ENCODE peak calls at places on chromosomes 7 and 10, in ten cellular contexts. P, U, L, F, V, J, H, E, I and R are unnamed samples.

GRCh38 chr10:130046591-130046990 is 64.0 kb downstream of the C10orf143 start:
- DNase-seq in V (no peak), U (peak), E (no peak), H (no peak), F (no peak), I (no peak), P (no peak), J (no peak), L (no peak), R (no peak)

GRCh38 chr7:92296898-92297435 is 51.2 kb downstream of the ANKIB1 start:
- DNase-seq in V (no peak), P (no peak), E (no peak), I (no peak), J (no peak), L (no peak), F (no peak), U (no peak), H (no peak), R (no peak)

GRCh38 chr10:86258488-86258887 is 108.1 kb downstream of the GRID1 start:
- DNase-seq in P (no peak), V (no peak), J (no peak), I (no peak), E (no peak), H (no peak), U (no peak), L (no peak), F (no peak), R (no peak)

GRCh38 chr10:95787447-95787846 is 31.5 kb downstream of the ENTPD1 start:
- DNase-seq in U (no peak), H (no peak), E (no peak), F (no peak), J (no peak), L (no peak), P (no peak), V (no peak), I (no peak), R (no peak)

GRCh38 chr10:109062371-109062770 is 860.9 kb downstream of the XPNPEP1 start:
- DNase-seq in H (no peak), I (no peak), J (no peak), F (no peak), L (no peak), V (no peak), E (no peak), U (no peak), P (no peak), R (no peak)

GRCh38 chr10:108393111-108393510 is 1228.6 kb upstream of the SORCS1 start:
- DNase-seq in V (no peak), L (no peak), H (no peak), F (no peak), E (no peak), U (no peak), J (no peak), I (no peak), P (no peak), R (no peak)

GRCh38 chr10:46516660-46517416 is 39.6 kb downstream of the GPRIN2 start:
- DNase-seq in E (no peak), I (peak), L (no peak), U (peak), V (no peak), H (peak), P (no peak), J (no peak), F (no peak), R (no peak)

GRCh38 chr7:47812460-47813136 is 135.7 kb downstream of the PKD1L1 start:
- DNase-seq in F (no peak), E (no peak), J (no peak), P (no peak), I (no peak), V (no peak), H (no peak), L (no peak), U (no peak), R (no peak)

GRCh38 chr7:100476903-100477870 is 1.8 kb downstream of the TSC22D4 start:
- DNase-seq in L (no peak), J (no peak), H (no peak), E (no peak), V (no peak), U (no peak), F (no peak), I (no peak), P (no peak), R (peak)

GRCh38 chr10:80459047-80459865 is 5.1 kb downstream of the TSPAN14 start:
- DNase-seq in E (peak), F (no peak), P (peak), L (peak), J (no peak), U (peak), I (peak), H (no peak), V (no peak), R (peak)
- H3K27ac ChIP-seq in E (peak), F (peak), P (peak), L (peak), J (peak), U (peak), I (peak), H (peak), V (peak), R (peak)

GRCh38 chr7:158227258-158227657 is 360.4 kb downstream of the PTPRN2 start:
- DNase-seq in H (no peak), L (no peak), F (no peak), I (no peak), U (no peak), E (no peak), J (no peak), P (no peak), V (no peak), R (no peak)

GRCh38 chr7:158228131-158228530 is 359.5 kb downstream of the PTPRN2 start:
- DNase-seq in U (no peak), J (no peak), E (no peak), V (no peak), L (no peak), F (no peak), I (no peak), P (no peak), H (no peak), R (no peak)

GRCh38 chr7:158228986-158229385 is 358.6 kb downstream of the PTPRN2 start:
- DNase-seq in E (no peak), J (peak), P (no peak), V (no peak), H (no peak), F (no peak), U (no peak), L (no peak), I (no peak), R (no peak)

GRCh38 chr7:158235862-158236261 is 351.8 kb downstream of the PTPRN2 start:
- DNase-seq in I (no peak), J (no peak), U (no peak), V (peak), H (no peak), F (no peak), P (no peak), E (no peak), L (no peak), R (no peak)

DNA sequence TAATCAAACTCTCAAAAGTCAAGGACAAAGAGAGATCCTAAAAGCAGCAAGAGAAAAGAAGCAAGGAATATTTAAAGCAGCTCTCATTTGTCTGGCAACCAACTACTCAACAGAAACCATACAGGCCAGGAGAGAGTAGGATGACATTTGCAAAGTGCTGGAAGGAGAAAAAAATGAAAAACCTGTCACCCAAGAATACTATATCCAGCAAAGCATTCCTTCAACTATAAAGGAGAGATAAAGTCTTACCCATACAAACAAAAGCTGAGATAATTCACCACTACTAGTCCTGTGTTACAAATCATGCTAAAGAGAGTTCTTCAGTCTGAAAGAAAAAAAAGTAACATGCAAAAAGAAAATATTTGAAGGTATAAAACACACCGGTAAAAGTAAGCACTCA is 357.7 kb downstream of the PTPRN2 start:
- DNase-seq in E (no peak), H (no peak), U (no peak), L (no peak), F (no peak), I (no peak), V (no peak), J (no peak), P (no peak), R (no peak)
- H3K4me3 ChIP-seq in E (no peak), H (no peak), U (no peak), L (no peak), F (no peak), I (no peak), V (no peak), J (no peak), P (no peak), R (no peak)

DNA sequence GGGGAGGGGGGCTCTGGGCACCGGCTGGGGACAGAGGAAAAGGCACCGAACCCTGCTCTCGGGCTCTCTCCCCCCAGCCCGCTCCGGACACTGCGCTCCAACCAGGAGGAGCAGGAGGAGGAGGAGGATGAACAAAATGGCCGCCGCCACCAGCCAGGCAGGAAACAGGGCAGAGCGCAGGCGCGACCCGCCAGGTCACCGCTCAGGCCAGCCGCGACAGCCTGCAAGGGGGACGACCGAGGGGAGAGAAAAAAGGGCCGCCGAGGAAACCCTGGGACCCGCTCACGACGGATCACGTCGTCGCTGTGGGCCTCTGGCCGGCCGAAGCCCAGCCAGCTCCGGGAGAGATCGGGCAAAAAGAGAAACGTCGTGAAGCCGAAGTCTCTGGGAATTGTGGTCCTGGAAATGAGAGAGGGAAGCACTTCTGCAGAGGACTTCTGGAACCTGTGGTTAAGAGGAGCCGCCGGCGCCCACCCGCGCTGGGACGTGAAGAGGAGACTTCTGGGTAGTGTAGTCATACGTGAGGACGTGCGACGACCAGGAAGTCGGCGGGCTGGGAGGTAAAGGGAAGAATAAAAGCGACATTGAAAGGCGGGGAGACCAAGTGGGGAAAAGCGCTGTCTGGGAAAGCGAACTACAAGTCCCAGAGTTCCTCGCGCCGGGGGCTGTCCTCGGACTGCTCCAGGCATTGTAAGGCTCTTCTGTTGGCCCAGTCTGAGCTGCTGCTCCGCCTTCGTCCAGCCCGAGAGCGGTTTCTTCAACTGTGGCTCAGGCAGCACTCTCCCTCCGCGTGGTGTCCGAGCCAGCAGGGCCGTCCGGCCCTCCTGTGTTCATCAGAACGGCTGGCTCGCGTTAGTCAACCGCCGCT is at the start of gene TIAL1:
- DNase-seq in I (peak), V (peak), P (peak), F (peak), H (peak), J (peak), U (peak), E (peak), L (peak), R (peak)
- TF ChIP-seq POLR2A in I (peak), V (peak), P (peak), F (peak), H (peak), J (peak), U (peak), E (peak), L (peak), R (no peak)

DNA sequence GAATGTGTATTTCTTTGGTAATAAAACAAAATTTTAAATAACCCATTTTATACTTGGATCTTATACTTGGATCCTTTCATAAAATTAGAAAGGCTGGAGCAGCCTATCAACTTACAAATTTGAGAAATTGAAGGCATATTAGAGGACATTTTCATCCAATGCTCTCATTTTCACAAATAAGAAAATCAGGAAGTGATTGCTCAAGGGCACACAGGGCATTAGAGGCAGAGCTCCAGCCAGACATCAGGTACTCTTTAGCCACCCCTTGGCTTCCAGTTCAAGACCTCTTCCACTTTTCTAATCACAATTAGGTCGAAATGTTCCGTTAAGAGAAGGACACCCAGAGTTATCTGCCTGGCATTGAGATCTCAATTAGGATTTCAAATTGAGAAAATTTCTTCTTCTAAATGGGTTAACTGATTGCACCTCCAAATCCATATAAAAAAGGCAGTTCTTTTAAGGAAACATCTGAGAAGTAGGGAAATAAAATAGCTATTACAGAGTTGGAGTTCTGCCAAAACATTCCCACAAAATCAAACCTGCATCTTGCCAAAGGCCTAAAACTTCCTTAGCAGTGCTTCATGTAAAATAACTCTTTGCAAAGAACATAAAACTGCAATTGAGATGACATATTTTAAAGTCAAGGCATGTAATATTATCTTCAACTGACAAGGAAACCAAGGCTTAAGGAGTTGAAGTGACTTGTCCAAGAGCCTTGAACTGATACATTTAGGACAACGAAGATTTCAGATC is 2.5 kb downstream of the ACTA2 start:
- DNase-seq in L (no peak), V (no peak), I (no peak), F (no peak), U (no peak), P (no peak), H (no peak), E (no peak), J (no peak), R (no peak)
- H3K27ac ChIP-seq in L (peak), V (peak), I (peak), F (peak), U (peak), P (peak), H (no peak), E (no peak), J (no peak), R (peak)

GRCh38 chr7:126698909-126699308 is 553.8 kb downstream of the GRM8 start:
- DNase-seq in P (no peak), F (no peak), E (no peak), I (no peak), U (no peak), J (no peak), L (no peak), H (no peak), V (no peak), R (no peak)

GRCh38 chr7:126698446-126698845 is 554.3 kb downstream of the GRM8 start:
- DNase-seq in H (no peak), I (no peak), J (no peak), E (no peak), V (no peak), L (no peak), U (no peak), P (no peak), F (no peak), R (no peak)

GRCh38 chr7:126702242-126703016 is 550.3 kb downstream of the GRM8 start:
- DNase-seq in L (no peak), V (no peak), I (no peak), P (no peak), E (no peak), U (no peak), J (no peak), F (no peak), H (no peak), R (no peak)

GRCh38 chr7:126699707-126700106 is 553.0 kb downstream of the GRM8 start:
- DNase-seq in P (no peak), J (no peak), F (no peak), L (no peak), U (no peak), E (no peak), I (no peak), H (no peak), V (no peak), R (no peak)

DNA sequence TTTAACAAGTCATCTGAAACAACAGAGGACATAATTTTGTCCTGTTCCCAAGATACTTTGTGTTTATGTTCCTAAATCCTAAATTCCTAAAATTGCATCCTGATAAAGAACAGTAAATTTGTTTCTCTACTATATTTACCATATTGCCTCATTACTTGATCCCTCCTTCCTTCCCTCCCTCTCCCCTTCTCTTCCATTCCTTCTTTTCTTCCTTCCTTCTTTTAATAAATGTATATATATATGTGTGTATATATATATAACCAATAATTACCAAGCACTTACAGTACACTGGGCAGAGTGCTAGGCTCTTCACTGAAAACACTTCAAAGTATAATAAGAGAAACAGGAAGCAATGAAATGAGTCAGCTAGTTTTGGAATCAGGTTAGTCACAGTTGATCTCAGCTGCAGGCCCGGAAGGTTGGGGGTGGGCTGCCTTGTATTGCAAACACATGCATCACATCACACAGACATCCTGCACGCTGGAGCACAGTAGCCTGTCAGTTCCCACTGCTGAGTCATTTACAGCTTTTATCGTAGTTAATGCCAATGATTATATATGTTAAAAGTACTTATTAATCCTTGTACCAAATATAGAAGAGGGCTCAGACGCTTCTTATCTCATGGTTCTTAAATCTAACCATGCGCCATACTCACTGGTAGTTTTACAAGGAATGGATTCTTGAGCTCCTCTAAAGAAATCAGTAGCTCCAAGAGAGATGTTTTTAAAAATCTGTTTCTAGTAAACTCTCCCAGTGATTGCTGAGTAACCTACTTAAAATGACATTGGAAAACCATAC is 551.7 kb downstream of the GRM8 start:
- DNase-seq in F (no peak), J (peak), L (no peak), E (no peak), V (no peak), P (no peak), U (no peak), I (no peak), H (peak), R (peak)
- H3K4me3 ChIP-seq in F (no peak), J (no peak), L (no peak), E (no peak), V (no peak), P (no peak), U (no peak), I (no peak), H (no peak), R (no peak)

DNA sequence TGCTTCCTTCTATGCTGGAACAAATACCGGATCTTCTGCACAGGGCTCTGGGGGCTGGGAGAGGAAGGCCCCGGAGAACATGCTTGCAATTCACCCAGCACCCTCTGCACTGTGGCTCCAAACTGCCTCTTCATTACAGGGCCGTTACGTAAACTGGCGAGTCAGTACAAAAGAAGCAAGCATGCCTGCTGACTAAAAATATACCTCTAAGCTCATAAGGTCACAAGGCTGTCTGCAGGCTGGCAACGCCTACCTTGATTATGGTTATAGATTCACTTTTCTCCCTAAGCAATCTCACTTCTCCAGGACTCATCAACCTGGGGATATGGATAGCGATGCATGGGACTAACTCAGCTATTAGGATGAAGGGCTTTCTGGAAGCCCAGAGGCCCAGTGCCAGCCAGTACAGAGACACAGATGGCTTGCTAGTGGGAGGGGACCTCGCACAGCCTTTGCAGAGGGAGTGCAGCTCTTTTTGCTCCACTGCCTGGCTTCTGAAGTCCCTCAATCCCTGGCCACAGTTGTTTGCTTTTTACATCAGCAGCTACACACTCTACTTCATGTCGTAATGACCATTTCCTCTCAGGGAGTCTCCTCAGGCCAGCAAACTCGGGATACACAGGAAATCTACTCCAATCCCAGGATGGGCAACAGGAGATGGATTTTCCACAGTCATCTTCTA is 96.1 kb downstream of the SH3PXD2A start:
- DNase-seq in L (peak), E (no peak), I (no peak), J (peak), P (peak), F (no peak), H (peak), V (no peak), U (peak), R (no peak)
- TF ChIP-seq POLR2A in L (peak), E (no peak), I (no peak), J (no peak), P (no peak), F (no peak), H (no peak), V (no peak), U (no peak), R (no peak)

GRCh38 chr10:84452006-84452405 is 123.6 kb downstream of the CCSER2 start:
- DNase-seq in I (no peak), L (no peak), H (peak), F (no peak), J (no peak), V (no peak), U (no peak), E (no peak), P (no peak), R (no peak)
- H3K27ac ChIP-seq in I (no peak), L (no peak), H (no peak), F (no peak), J (no peak), V (no peak), U (no peak), E (no peak), P (no peak), R (no peak)